ENCODE peak calls at places on chromosome X, in ten cellular contexts. A is iPS DF 6.9, L is heart right ventricle, U is colonic mucosa, C is neural progenitor cell, Q is foreskin keratinocyte, E is neuronal stem cell, S is body of pancreas, R is cardiac muscle cell, P is Peyer's patch. H is an unnamed sample. For H3K4me1, the result is how much of the 10 kb centered on the place peaks cover.

GRCh38 chrX:1181131-1181530 is 31.3 kb downstream of the CRLF2 start:
- DNase-seq in A (no peak), L (no peak), U (no peak), C (no peak), Q (no peak), E (no peak), S (no peak), R (no peak), P (no peak), H (no peak)

GRCh38 chrX:20265726-20266681 is 705 bp downstream of the RPS6KA3 start:
- DNase-seq in A (no peak), L (peak), U (peak), C (peak), Q (no peak), E (no peak), S (peak), R (no peak), P (peak), H (no peak)

GRCh38 chrX:42732506-42732905 is 45.5 kb downstream of the PPP1R2C start:
- DNase-seq in A (no peak), L (no peak), U (no peak), C (no peak), Q (no peak), E (no peak), S (peak), R (peak), P (no peak), H (no peak)

GRCh38 chrX:138711399-138712347 is at the start of gene FGF13:
- DNase-seq in A (peak), L (peak), U (no peak), C (peak), Q (no peak), E (peak), S (peak), R (no peak), P (no peak), H (peak)

GRCh38 chrX:270848-271367 is 10.3 kb upstream of the PLCXD1 start:
- DNase-seq in A (no peak), L (peak), U (no peak), C (no peak), Q (no peak), E (no peak), S (peak), R (no peak), P (peak), H (no peak)

GRCh38 chrX:155997436-155997835 is at the start of gene IL9R:
- DNase-seq in A (no peak), L (no peak), U (no peak), C (no peak), Q (no peak), E (no peak), S (no peak), R (no peak), P (peak), H (no peak)

GRCh38 chrX:15843960-15844359 is 10.7 kb downstream of the AP1S2 start:
- DNase-seq in A (no peak), L (no peak), U (no peak), C (no peak), Q (no peak), E (no peak), S (no peak), R (no peak), P (no peak), H (no peak)

GRCh38 chrX:10038585-10038984 is 71.4 kb downstream of the CLDN34 start:
- DNase-seq in A (no peak), L (no peak), U (no peak), C (no peak), Q (no peak), E (no peak), S (no peak), R (no peak), P (no peak), H (no peak)

GRCh38 chrX:29434939-29435338 is 780.4 kb upstream of the MAGEB2 start:
- DNase-seq in A (no peak), L (no peak), U (no peak), C (no peak), Q (no peak), E (no peak), S (no peak), R (no peak), P (no peak), H (no peak)

GRCh38 chrX:129115104-129115503 is 408.2 kb downstream of the SMARCA1 start:
- DNase-seq in A (peak), L (no peak), U (peak), C (peak), Q (no peak), E (no peak), S (peak), R (peak), P (peak), H (peak)

GRCh38 chrX:102833136-102833535 is 103.9 kb upstream of the RAB40AL start:
- DNase-seq in A (no peak), L (no peak), U (no peak), C (no peak), Q (no peak), E (no peak), S (no peak), R (peak), P (no peak), H (no peak)

GRCh38 chrX:153870288-153870690 is 15.7 kb downstream of the L1CAM start:
- DNase-seq in A (no peak), L (no peak), U (no peak), C (no peak), Q (no peak), E (no peak), S (no peak), R (no peak), P (no peak), H (no peak)

GRCh38 chrX:23980063-23980462 is 46.9 kb downstream of the KLHL15 start:
- DNase-seq in A (no peak), L (no peak), U (no peak), C (peak), Q (no peak), E (no peak), S (no peak), R (no peak), P (no peak), H (no peak)

GRCh38 chrX:134443461-134443860 is 16.5 kb upstream of the HPRT1 start:
- DNase-seq in A (no peak), L (no peak), U (no peak), C (no peak), Q (no peak), E (no peak), S (no peak), R (no peak), P (no peak), H (no peak)

GRCh38 chrX:151713859-151714258 is 2.0 kb upstream of the FATE1 start:
- DNase-seq in A (no peak), L (peak), U (no peak), C (peak), Q (no peak), E (no peak), S (peak), R (peak), P (peak), H (peak)

GRCh38 chrX:133587818-133588217 is 172.5 kb upstream of the GPC4 start:
- DNase-seq in A (no peak), L (no peak), U (no peak), C (no peak), Q (no peak), E (no peak), S (no peak), R (no peak), P (no peak), H (no peak)

GRCh38 chrX:134670241-134670811 is 12.1 kb upstream of the PLAC1 start:
- DNase-seq in A (no peak), L (no peak), U (no peak), C (peak), Q (peak), E (no peak), S (peak), R (peak), P (no peak), H (no peak)

GRCh38 chrX:112235547-112235946 is 153.0 kb upstream of the TRPC5 start:
- DNase-seq in A (no peak), L (no peak), U (no peak), C (no peak), Q (no peak), E (no peak), S (peak), R (no peak), P (no peak), H (no peak)

GRCh38 chrX:36116222-36116621 is 196.7 kb downstream of the CFAP47 start:
- DNase-seq in A (no peak), L (no peak), U (peak), C (no peak), Q (no peak), E (no peak), S (no peak), R (no peak), P (no peak), H (no peak)

GRCh38 chrX:150647331-150647730 is 45.9 kb upstream of the MTMR1 start:
- DNase-seq in A (no peak), L (no peak), U (no peak), C (no peak), Q (no peak), E (peak), S (no peak), R (no peak), P (no peak), H (no peak)

GRCh38 chrX:70166601-70167590 is 10.4 kb upstream of the DGAT2L6 start:
- DNase-seq in A (no peak), L (no peak), U (no peak), C (no peak), Q (peak), E (no peak), S (no peak), R (peak), P (no peak), H (peak)

GRCh38 chrX:40063555-40063954 is 34.2 kb downstream of the BCOR start:
- DNase-seq in A (no peak), L (no peak), U (no peak), C (no peak), Q (no peak), E (no peak), S (peak), R (no peak), P (no peak), H (no peak)
- H3K4me1 ChIP-seq in A (under half), L (under half), U (under half), C (under half), Q (under half), E (under half), S (under half), R (under half), P (under half), H (under half)

GRCh38 chrX:40834225-40834624 is 98.9 kb upstream of the MED14 start:
- DNase-seq in A (no peak), L (no peak), U (no peak), C (no peak), Q (no peak), E (no peak), S (no peak), R (no peak), P (no peak), H (no peak)

GRCh38 chrX:40831750-40832149 is 96.4 kb upstream of the MED14 start:
- DNase-seq in A (no peak), L (no peak), U (no peak), C (no peak), Q (no peak), E (no peak), S (no peak), R (no peak), P (no peak), H (no peak)

GRCh38 chrX:40827331-40827730 is 92.0 kb upstream of the MED14 start:
- DNase-seq in A (no peak), L (no peak), U (no peak), C (no peak), Q (no peak), E (no peak), S (no peak), R (no peak), P (no peak), H (no peak)

DNA sequence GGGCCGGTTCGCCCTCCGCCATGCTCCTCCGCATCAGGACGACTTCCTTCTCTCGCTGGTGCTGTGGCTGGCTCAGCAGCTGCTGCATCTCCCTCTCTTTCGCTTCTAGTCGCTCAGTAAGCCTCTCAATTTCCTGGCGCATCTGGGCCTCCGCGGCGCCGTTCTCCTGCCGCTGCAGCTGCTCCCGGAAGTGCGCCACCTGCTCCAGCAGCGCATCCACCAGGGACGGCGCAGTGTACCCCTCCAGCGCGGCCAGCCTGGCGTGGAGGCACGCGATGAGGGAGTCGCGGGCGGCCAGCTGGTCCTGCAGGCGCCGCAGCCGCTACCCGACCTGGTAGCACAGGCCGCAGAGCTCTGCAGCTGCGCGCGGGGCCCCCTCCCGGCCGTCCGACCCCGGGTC is 97.4 kb upstream of the MED14 start:
- DNase-seq in A (no peak), L (no peak), U (no peak), C (no peak), Q (no peak), E (no peak), S (no peak), R (no peak), P (no peak), H (no peak)
- H3K4me1 ChIP-seq in A (under half), L (under half), U (under half), C (under half), Q (under half), E (under half), S (under half), R (under half), P (under half), H (under half)

GRCh38 chrX:106484233-106484632 is 127.5 kb upstream of the RADX start:
- DNase-seq in A (no peak), L (no peak), U (no peak), C (no peak), Q (no peak), E (no peak), S (no peak), R (no peak), P (no peak), H (no peak)

GRCh38 chrX:106479920-106480319 is 131.9 kb upstream of the RADX start:
- DNase-seq in A (no peak), L (no peak), U (no peak), C (no peak), Q (no peak), E (no peak), S (no peak), R (no peak), P (no peak), H (no peak)

DNA sequence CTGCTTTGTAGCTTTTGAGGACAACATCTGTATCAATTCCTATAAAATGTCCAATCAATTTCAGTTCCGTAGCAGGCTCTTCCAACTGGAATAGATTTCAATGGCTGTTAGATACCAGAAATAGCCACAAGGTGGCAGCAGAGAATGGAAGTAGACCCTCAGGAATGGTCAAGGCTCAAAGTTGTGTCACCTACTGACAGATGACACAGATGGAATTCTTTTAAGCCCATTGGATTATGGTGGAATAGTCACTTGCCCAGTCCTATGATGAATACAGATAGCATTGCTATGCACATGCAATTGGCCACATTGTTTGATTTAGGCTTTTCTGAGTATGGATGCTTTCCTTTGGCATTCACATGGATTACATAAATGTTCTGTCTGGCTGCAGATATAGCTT is 130.4 kb upstream of the RADX start:
- DNase-seq in A (no peak), L (peak), U (peak), C (peak), Q (peak), E (peak), S (peak), R (peak), P (peak), H (peak)
- H3K4me1 ChIP-seq in A (under half), L (under half), U (under half), C (under half), Q (under half), E (under half), S (under half), R (under half), P (under half), H (under half)

DNA sequence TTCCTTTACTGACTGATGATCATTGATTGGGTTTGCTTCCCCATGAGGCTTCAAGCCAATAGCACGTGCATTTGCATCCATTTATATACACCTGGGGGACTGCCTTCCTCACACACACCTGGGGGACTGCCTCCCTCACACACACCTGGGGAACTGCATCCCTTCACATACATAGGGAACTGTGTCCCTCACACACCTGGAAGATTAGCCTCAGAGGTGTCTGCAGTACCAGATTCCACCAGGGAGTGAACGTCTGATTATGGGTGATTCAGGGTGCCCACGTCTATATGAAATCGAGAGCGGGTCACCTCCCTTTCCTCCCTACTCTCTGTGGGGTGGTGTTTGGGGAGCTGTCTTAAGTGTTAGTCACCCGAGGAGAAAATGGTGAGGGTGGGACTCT is 16.9 kb downstream of the CD99 start:
- DNase-seq in A (no peak), L (no peak), U (no peak), C (no peak), Q (no peak), E (no peak), S (no peak), R (no peak), P (no peak), H (no peak)
- H3K4me1 ChIP-seq in A (under half), L (half or more), U (under half), C (under half), Q (under half), E (under half), S (half or more), R (under half), P (under half), H (under half)

GRCh38 chrX:105696870-105697269 is 125.5 kb upstream of the NRK start:
- DNase-seq in A (no peak), L (no peak), U (no peak), C (no peak), Q (no peak), E (no peak), S (no peak), R (no peak), P (no peak), H (no peak)

GRCh38 chrX:105700316-105700715 is 122.0 kb upstream of the NRK start:
- DNase-seq in A (no peak), L (no peak), U (no peak), C (no peak), Q (no peak), E (no peak), S (no peak), R (no peak), P (no peak), H (no peak)

GRCh38 chrX:105695451-105695850 is 126.9 kb upstream of the NRK start:
- DNase-seq in A (no peak), L (no peak), U (no peak), C (no peak), Q (peak), E (no peak), S (no peak), R (peak), P (no peak), H (no peak)

GRCh38 chrX:105701310-105702052 is 120.9 kb upstream of the NRK start:
- DNase-seq in A (no peak), L (no peak), U (no peak), C (no peak), Q (peak), E (no peak), S (no peak), R (peak), P (no peak), H (no peak)

DNA sequence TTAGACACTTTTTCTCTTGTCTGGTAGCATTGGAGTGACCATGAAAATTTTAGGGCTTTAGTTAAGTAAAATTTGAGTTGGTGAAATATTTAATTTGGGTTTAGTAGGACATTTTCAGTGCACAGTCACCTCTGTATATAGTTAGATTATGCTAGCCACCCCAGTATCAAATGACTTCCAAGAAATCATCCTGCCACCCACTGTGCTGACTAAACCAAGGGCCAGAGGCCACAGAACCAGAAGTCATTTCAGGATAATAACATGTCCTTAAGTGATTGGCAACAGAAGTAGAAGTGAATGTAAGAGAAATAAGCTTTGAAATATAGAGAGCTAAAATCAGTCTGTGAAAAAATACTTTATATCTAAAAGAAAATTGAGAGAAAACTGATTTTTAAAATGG is 124.0 kb upstream of the NRK start:
- DNase-seq in A (no peak), L (no peak), U (no peak), C (no peak), Q (no peak), E (no peak), S (no peak), R (no peak), P (no peak), H (no peak)
- H3K4me1 ChIP-seq in A (under half), L (under half), U (under half), C (under half), Q (under half), E (under half), S (under half), R (under half), P (under half), H (under half)

DNA sequence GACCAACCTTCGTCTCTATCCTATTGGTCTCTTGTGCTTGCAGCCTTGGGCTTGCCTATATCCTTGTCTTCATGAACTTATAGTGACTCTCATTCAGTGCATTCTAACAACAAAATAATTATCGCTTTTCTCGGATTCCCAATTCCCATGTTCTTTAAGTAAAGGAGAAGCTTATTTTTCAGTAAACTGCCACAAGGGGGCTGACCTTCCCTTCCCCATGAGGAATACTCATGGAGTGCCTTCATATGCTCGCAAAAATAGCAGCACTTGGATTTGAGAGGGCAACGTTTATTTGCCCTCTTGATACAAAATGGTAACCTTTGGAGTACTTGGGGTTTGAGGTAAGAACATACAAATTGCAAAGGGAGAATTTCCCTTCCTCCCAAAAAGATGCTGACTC is 183.2 kb upstream of the TENT5D start:
- DNase-seq in A (no peak), L (no peak), U (no peak), C (peak), Q (no peak), E (no peak), S (no peak), R (no peak), P (no peak), H (no peak)
- H3K4me1 ChIP-seq in A (under half), L (under half), U (under half), C (under half), Q (under half), E (under half), S (under half), R (under half), P (under half), H (under half)

DNA sequence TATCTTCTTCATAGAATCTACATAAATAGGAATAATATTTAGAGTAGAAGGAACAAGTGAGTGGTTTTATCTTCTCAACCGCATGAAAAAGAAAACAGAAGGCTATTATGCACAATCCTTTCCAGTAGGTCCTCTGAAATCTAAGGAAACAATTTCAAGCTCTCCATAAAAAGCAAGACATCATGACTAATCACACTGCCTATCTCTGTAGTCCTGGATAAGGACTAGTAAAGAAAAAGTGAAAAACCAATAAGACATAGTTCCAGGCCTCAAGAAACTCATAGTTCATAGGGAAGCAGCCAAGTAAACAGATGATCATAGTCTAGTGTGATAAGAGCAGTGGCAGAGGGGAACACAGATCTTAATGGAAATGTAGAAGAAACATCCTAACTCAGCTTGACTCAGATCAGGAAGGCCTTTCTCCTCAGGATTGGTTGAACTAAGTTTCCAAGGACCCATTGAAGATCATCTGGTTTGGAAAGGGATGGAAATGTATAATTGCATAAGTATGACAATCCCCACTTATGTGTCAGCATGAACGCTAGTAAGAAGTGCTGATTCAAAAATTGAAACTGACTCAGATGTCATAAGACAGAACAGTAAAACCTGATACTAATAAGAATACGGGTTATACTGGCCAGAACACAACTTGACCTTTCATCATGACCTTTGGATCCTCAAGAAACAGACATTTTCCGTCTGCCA is 155.3 kb downstream of the GRIA3 start:
- DNase-seq in A (no peak), L (no peak), U (no peak), C (no peak), Q (no peak), E (no peak), S (no peak), R (peak), P (no peak), H (no peak)
- H3K4me1 ChIP-seq in A (under half), L (under half), U (under half), C (under half), Q (under half), E (under half), S (under half), R (under half), P (under half), H (under half)

GRCh38 chrX:110402091-110402854 is 43.6 kb downstream of the RTL9 start:
- DNase-seq in A (no peak), L (no peak), U (no peak), C (no peak), Q (peak), E (no peak), S (no peak), R (peak), P (no peak), H (no peak)
- H3K4me1 ChIP-seq in A (under half), L (under half), U (under half), C (under half), Q (under half), E (under half), S (under half), R (under half), P (under half), H (under half)